ENCODE peak calls at places on chromosomes 1 and 21, in four cellular contexts. L is A549, N is HepG2, F is K562. E is an unnamed sample.

GRCh38 chr21:25171438-25171837 is 435.8 kb downstream of the MRPL39 start:
- DNase-seq in L (no peak), F (no peak), N (no peak), E (no peak)

GRCh38 chr1:46556822-46557221 is 5.4 kb upstream of the KNCN start:
- DNase-seq in L (peak; percentile 17), F (no peak), N (no peak), E (no peak)

GRCh38 chr1:211947396-211948295 is 87.7 kb downstream of the INTS7 start:
- DNase-seq in L (no peak), N (peak; percentile 6), F (no peak), E (peak; percentile 26)

GRCh38 chr1:202286622-202287097 is 55.1 kb downstream of the UBE2T start:
- DNase-seq in N (peak; percentile 59), F (no peak), L (no peak), E (no peak)

GRCh38 chr1:23194119-23194984 is 22.9 kb downstream of the HTR1D start:
- DNase-seq in N (no peak), F (no peak), L (peak; percentile 88), E (no peak)

GRCh38 chr1:2411801-2412394 is 466 bp downstream of the PEX10 start:
- DNase-seq in N (no peak), L (peak; percentile 29), F (peak; percentile 80), E (peak; percentile 32)

GRCh38 chr21:28822882-28823335 is 169.8 kb downstream of the LTN1 start:
- DNase-seq in N (peak; percentile 3), F (no peak), L (no peak), E (no peak)

GRCh38 chr1:20578721-20579380 is 10.0 kb upstream of the CDA start:
- DNase-seq in L (no peak), F (no peak), N (no peak), E (no peak)

GRCh38 chr21:41680444-41681335 is 86.2 kb downstream of the RIPK4 start:
- DNase-seq in F (no peak), N (no peak), L (peak; percentile 48), E (no peak)

GRCh38 chr1:232438476-232438875 is 191.5 kb downstream of the SIPA1L2 start:
- DNase-seq in L (no peak), F (no peak), N (no peak), E (no peak)

GRCh38 chr1:10904396-10905358 is 107.8 kb upstream of the TARDBP start:
- DNase-seq in L (no peak), N (no peak), F (no peak), E (no peak)

GRCh38 chr1:21939650-21940374 is 2.7 kb upstream of the HSPG2 start:
- DNase-seq in N (peak; percentile 83), L (peak; percentile 89), F (no peak), E (no peak)

GRCh38 chr1:210239295-210240155 is 6.9 kb downstream of the SERTAD4 start:
- DNase-seq in L (peak; percentile 51), F (peak; percentile 18), N (peak; percentile 16), E (peak; percentile 44)

GRCh38 chr1:38341694-38342093 is 295.1 kb upstream of the POU3F1 start:
- DNase-seq in F (no peak), N (no peak), L (no peak), E (no peak)

GRCh38 chr1:6674796-6675195 is 26.8 kb downstream of the DNAJC11 start:
- DNase-seq in F (no peak), N (no peak), L (no peak), E (no peak)

GRCh38 chr1:159652506-159652905 is 61.9 kb downstream of the CRP start:
- DNase-seq in L (no peak), N (no peak), F (no peak), E (no peak)

GRCh38 chr1:228899421-228899956 is 164.2 kb downstream of the RHOU start:
- DNase-seq in F (no peak), N (no peak), L (no peak), E (no peak)

GRCh38 chr1:228901936-228902681 is 166.8 kb downstream of the RHOU start:
- DNase-seq in L (no peak), N (no peak), F (no peak), E (no peak)

GRCh38 chr1:228898582-228898992 is 163.3 kb downstream of the RHOU start:
- DNase-seq in F (peak; percentile 17), L (no peak), N (no peak), E (no peak)

GRCh38 chr1:228900993-228901392 is 165.7 kb downstream of the RHOU start:
- DNase-seq in N (no peak), F (no peak), L (no peak), E (no peak)

DNA sequence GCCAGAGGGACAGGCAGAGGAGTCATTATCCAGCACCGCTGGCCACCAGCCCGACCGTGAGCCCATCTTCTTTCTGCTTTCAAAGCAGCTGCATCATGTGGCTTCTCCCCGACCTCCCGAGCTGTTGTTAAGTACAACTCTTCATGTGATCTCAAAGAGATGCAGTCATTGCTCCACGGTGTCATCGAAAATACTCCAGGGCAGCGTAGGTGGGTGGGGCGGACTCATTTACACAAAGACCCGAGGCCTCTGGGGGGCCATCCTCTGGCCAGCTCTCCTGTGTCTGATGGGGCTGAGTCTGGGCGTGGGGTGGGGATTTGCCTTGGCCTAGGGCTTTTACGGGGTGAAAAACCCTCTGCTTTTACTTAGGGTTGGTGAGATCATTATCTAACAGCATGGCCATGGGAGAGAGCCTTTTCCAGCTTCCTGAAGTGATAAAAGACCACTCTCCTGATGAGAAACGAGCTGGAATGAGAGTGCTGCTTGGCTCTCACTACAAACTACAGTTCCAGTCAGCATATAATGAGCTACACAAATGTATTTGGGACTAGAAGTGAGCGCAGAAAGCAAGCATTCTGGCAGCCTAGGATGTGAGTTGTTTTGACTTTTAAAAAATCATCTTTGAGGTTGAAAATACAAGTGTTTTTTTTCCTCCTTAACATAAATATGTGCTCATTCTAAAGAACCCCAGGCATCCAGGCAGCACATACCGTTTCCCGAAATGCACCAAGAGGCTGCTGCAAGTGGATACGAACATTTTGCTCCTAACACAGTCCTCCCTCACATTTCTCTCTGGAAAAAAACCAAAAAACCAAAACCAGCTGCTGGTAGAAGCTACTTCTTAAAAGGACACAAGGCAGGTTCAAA is 165.1 kb downstream of the RHOU start:
- DNase-seq in N (no peak), L (no peak), F (no peak), E (no peak)
- TF ChIP-seq HMGXB4 in N (no peak), L (no peak), F (no peak), E (no peak)

DNA sequence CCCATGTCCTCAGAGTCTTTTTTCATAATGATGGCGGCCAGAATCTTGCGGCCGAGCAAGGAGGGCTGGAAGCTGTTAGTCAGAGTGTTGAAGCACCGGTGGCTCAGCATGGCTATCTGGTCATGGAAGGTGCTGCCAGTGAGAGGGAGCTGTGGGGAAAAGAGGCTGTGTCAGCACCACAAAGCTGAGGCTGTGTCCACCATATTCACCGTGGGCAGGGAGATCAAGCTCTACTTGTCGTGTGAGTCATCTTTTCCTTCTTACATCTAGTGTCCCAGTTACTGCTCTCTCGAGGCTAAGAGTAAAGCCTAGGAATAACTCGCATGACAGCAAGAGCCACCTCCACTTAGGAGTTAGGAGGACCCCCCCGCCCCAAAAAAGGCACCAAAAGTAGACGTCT is 18.2 kb downstream of the ADAR start:
- DNase-seq in N (no peak), F (no peak), L (no peak), E (no peak)
- TF ChIP-seq HMGXB4 in N (no peak), F (no peak), L (no peak), E (no peak)

DNA sequence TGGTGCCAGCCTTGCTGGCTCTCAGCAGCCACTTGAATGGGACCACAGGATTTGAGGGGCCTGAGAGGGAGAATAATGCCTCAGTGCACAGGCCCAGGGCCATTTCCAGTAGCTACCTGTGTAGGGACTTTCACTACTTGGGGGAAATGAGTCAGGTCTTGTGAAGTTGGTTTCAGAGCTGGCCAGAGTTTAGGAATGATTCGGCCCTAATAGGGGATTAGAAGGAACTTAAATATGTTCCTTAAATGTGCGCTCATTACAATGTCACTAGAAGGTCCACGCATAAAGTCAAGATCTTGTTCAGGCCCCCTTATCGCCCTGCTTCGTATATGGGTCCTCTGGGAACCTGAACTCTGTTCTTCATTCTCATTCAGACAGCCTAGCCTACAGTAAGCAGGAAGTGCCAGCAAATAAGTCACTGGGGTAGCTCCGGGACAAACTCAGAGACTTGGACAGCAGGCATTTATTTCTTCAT is 5.6 kb upstream of the AKR1A1 start:
- DNase-seq in L (no peak), N (no peak), F (no peak), E (no peak)
- TF ChIP-seq HMGXB4 in L (no peak), N (no peak), F (no peak), E (no peak)

GRCh38 chr21:31503939-31504338 is 155.6 kb upstream of the SOD1 start:
- DNase-seq in F (no peak), L (no peak), N (no peak), E (no peak)

GRCh38 chr21:31514598-31514997 is 144.9 kb upstream of the SOD1 start:
- DNase-seq in N (no peak), F (no peak), L (no peak), E (peak; percentile 50)

GRCh38 chr21:31511258-31511657 is 148.2 kb upstream of the SOD1 start:
- DNase-seq in F (no peak), L (no peak), N (no peak), E (no peak)

GRCh38 chr21:31505975-31506374 is 153.5 kb upstream of the SOD1 start:
- DNase-seq in N (no peak), F (no peak), L (no peak), E (no peak)

DNA sequence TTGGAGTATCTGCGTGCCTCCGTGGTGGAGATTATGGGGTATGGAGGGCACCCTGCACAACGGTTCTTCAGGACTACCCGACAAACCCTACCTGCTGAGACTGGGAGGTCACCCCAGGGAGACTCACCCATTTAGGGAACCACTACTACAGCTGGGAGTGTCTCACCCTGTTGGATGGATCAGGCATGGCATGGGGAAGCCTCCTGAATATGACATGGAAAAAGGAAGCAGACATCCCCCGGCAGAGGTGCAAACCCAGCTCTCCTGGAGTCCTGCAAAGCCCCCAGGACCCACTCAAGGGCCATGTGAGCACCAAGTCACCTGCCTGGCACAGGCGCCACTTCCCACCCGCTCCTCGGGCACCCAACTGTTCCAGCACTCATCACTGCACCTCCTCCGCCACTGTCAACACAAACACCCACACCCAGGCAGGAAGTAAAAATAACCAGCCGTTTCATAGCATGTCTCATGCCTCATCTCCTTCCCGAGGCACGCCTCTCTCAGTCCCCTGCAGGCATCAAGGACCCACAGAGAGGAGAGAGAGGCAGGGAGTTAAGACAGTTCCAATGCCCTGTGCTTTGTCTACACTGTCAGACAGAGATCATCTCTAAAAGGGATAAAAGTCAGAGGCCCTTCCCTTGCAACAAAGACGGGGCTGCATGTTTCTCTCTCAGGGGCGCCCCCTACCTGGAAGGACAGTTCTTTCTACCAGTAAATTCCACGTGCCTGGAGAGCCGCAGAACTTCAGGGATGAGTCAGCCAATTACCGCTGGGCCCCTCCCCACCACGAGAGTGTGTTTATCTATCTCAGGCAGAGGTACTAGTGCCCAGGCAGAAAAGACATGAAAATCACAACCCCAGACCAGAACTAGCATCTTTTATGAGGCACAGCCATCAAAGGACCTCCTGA is 150.1 kb upstream of the SOD1 start:
- DNase-seq in L (peak; percentile 56), N (peak; percentile 18), F (peak; percentile 83), E (peak; percentile 82)
- TF ChIP-seq HMGXB4 in L (no peak), N (no peak), F (no peak), E (no peak)

GRCh38 chr21:17045214-17045835 is 467.5 kb upstream of the CXADR start:
- DNase-seq in N (no peak), L (peak; percentile 7), F (no peak), E (no peak)
- TF ChIP-seq HMGXB4 in N (no peak), L (no peak), F (no peak), E (no peak)

GRCh38 chr1:89351622-89352311 is 12.1 kb upstream of the GBP6 start:
- DNase-seq in N (no peak), F (no peak), L (no peak), E (no peak)
- TF ChIP-seq HMGXB4 in N (no peak), F (no peak), L (no peak), E (no peak)

GRCh38 chr1:30417001-30417700 is 306.2 kb downstream of the MATN1 start:
- DNase-seq in F (peak; percentile 6), L (no peak), N (no peak), E (no peak)
- TF ChIP-seq HMGXB4 in F (no peak), L (no peak), N (no peak), E (no peak)